ENCODE peak calls at places on chromosomes 13 and 19, in nine cellular contexts. Z is keratinocyte, U is psoas muscle, W is foreskin fibroblast, C is fibroblast of the aortic adventitia, V is fibroblast of mammary gland, S is lung, E is AG10803, T is brain microvascular endothelial cell. X is an unnamed sample.

GRCh38 chr13:24747248-24748151 is 16.5 kb upstream of the RNF17 start:
- DNase-seq in Z (no peak), W (peak), C (peak), V (no peak), S (no peak), U (no peak), E (no peak), T (no peak), X (no peak)

GRCh38 chr19:51407631-51408131 is 9.8 kb downstream of the SIGLEC10 start:
- DNase-seq in T (peak), U (no peak), W (peak), S (no peak), Z (no peak), C (peak), V (peak), E (peak), X (no peak)

GRCh38 chr13:26967119-26968038 is 204.2 kb downstream of the USP12 start:
- DNase-seq in W (peak), S (no peak), E (peak), V (peak), Z (no peak), T (no peak), C (peak), U (no peak), X (no peak)

GRCh38 chr19:14409157-14410053 is 9.7 kb downstream of the DDX39A start:
- DNase-seq in W (no peak), V (no peak), S (no peak), Z (no peak), E (no peak), T (no peak), U (no peak), C (no peak), X (no peak)

GRCh38 chr19:46731007-46731501 is 14.1 kb upstream of the PRKD2 start:
- DNase-seq in S (peak), Z (no peak), U (no peak), V (peak), T (peak), C (peak), E (peak), W (peak), X (peak)

GRCh38 chr13:43348397-43348796 is 325.0 kb downstream of the DNAJC15 start:
- DNase-seq in V (peak), W (peak), T (peak), C (peak), S (no peak), U (no peak), E (no peak), Z (no peak), X (peak)

GRCh38 chr19:5024282-5024681 is 55.4 kb downstream of the KDM4B start:
- DNase-seq in Z (no peak), T (no peak), U (peak), C (no peak), S (no peak), E (no peak), W (no peak), V (no peak), X (no peak)

GRCh38 chr13:94369862-94370491 is 109.5 kb downstream of the DCT start:
- DNase-seq in T (no peak), C (peak), S (no peak), W (no peak), E (no peak), V (peak), U (no peak), Z (no peak), X (no peak)

DNA sequence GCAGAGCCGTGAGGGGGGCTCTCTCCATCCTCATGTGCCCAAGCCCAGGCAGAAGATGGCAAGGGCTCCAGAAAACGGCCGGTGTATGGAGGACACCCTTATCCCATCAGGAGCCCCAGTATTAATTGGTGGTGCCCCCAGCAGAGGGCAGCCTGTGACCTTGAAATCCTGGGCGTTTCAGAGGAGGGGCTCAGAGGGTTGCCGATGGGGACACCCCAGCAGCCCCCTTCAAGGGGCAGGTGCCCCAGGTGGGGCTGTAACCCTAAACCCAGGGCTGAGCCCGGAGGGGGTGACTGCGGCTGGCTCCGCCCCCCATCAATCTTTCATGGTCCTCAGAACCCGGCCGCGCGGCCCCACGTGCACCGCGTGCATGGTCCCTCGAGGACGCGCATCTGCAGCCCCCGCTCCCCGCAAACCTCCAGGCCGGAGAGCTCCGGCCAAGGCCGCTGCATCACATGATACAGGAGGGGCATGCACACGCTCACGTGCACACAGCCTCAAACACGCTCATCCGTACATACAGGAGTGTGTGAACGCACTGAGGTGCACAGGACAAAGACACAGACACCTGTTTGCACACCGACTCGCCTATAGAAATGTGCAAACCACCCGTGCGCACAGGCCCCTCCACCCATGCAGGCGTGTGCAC is 959 bp downstream of the RAB3A start:
- DNase-seq in U (no peak), Z (no peak), V (peak), C (no peak), W (peak), T (no peak), S (no peak), E (no peak), X (no peak)
- H3K4me3 ChIP-seq in U (peak), Z (peak), V (peak), C (peak), W (peak), T (peak), S (peak), E (peak), X (peak)

DNA sequence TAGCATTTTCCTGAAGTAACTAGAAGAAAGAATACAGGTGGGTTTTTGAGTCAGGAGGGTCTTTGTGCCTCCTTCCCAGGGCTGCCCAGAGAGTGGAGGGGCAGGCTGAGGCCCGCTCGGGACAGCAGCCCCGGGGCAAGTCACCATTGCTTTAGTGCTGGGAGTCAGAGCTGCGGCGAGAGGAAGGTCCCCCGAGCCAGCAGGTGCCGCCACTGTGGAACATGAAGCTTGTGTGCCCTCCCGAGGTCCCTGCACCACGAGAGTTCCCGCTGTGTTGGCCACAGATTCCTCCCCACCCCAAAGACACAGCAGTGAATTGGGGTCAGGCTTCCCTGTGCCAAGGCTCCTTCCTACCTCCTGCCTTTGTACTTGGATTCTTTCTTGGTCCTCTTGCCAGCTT is 50.9 kb upstream of the TEX29 start:
- DNase-seq in Z (no peak), T (no peak), U (no peak), S (no peak), C (no peak), E (no peak), V (no peak), W (no peak), X (no peak)
- TF ChIP-seq CTCF in Z (no peak), T (no peak), U (no peak), S (no peak), C (no peak), E (no peak), V (no peak), W (no peak), X (no peak)

GRCh38 chr13:49319555-49320350 is 72.0 kb downstream of the CDADC1 start:
- DNase-seq in Z (no peak), U (no peak), S (no peak), E (peak), V (no peak), T (no peak), C (peak), W (no peak), X (no peak)
- H3K4me3 ChIP-seq in Z (no peak), U (no peak), S (no peak), E (no peak), V (no peak), T (no peak), C (no peak), W (no peak), X (no peak)

DNA sequence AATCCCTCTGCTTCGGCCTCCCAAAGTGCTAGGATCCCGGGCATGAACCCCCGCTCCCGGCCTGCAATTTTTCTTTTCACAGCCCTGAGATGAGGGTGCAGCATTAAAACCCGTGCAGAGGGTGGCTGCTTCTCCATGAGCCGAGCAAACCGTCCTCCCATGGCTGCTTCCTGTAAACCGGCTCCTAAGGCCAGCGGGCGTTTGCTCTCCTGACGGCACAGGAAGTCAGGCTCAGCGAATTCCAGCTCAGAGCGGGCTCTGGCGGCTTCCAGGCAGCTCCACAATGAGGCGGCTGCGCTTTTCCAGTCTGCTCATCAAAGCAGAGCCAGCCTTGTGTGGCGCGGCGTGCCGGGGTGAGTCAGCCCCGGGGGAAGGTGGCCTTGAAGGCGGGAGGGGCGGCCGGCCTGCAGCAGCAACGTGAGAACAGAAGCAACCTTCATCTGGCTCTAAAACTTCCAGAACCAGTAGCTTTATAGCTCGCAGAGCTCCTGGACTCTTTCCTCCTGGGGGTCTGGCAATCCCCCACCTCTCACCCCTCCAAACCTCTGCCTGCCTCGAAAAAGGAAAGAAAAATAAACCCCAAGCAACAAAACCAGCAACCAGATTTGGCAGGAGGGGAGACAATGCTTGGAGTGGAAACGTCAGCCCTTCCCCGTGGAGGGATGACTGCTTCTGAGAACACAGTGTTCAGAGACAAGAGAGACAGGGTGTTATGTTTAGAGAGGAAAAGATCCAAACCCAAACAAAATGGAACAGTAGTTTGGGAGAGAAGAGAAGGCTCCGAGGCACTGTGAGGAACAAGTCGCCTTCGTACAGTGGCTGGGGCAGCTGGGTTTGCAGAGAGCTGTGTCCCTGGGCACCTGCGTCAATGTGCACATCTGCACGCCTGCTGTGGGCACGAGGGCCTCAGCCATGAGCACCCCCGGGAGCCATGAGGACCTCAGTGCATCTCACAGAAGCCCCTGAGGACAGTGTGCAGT is 67.8 kb downstream of the GADD45B start:
- DNase-seq in W (peak), C (peak), V (peak), E (peak), U (peak), S (peak), T (peak), Z (peak), X (peak)
- TF ChIP-seq CTCF in W (peak), C (peak), V (peak), E (peak), U (peak), S (no peak), T (peak), Z (peak), X (peak)

X was measured in kidney epithelial cell.